ENCODE peak calls at places on chromosome 9, in six cellular contexts. O is WTC11, V is psoas muscle, J is T-helper 1 cell, D is GM13977, N is neuronal stem cell. T is an unnamed sample.
A peak's percentile ranks its signal among the peaks of the same experiment; 100 is the strongest.

GRCh38 chr9:90423661-90424193 is 218.9 kb downstream of the DIRAS2 start:
- DNase-seq in O (no peak), V (no peak), J (no peak), D (no peak), N (no peak), T (no peak)

GRCh38 chr9:113922160-113922559 is 46.1 kb downstream of the ZNF618 start:
- DNase-seq in O (no peak), V (no peak), J (no peak), D (no peak), N (no peak), T (no peak)

GRCh38 chr9:96605328-96605727 is 14.3 kb downstream of the CDC14B start:
- DNase-seq in O (no peak), V (no peak), J (no peak), D (no peak), N (no peak), T (no peak)

GRCh38 chr9:134589748-134590147 is 51.9 kb upstream of the COL5A1 start:
- DNase-seq in O (no peak), V (no peak), J (no peak), D (no peak), N (no peak), T (no peak)

GRCh38 chr9:38649731-38650363 is 29.5 kb upstream of the ANKRD18A start:
- DNase-seq in O (no peak), V (no peak), J (no peak), D (no peak), N (no peak), T (no peak)

GRCh38 chr9:93262537-93263310 is 78.8 kb downstream of the WNK2 start:
- DNase-seq in O (peak; percentile 12), V (no peak), J (no peak), D (peak; percentile 21), N (no peak), T (no peak)

GRCh38 chr9:128026255-128027165 is 40.6 kb downstream of the NAIF1 start:
- DNase-seq in O (no peak), V (no peak), J (peak; percentile 76), D (peak; percentile 57), N (no peak), T (peak; percentile 65)

GRCh38 chr9:88747768-88748167 is 212.8 kb downstream of the NXNL2 start:
- DNase-seq in O (no peak), V (no peak), J (no peak), D (no peak), N (no peak), T (no peak)

GRCh38 chr9:26760675-26761074 is 131.9 kb downstream of the CAAP1 start:
- DNase-seq in O (no peak), V (no peak), J (no peak), D (no peak), N (no peak), T (no peak)

T was measured in cardiac muscle cell.